ENCODE peak calls at places on chromosomes 6 and 20, in six cellular contexts. U, Q, B, Z, X and N are unnamed samples.

GRCh38 chr6:151004415-151005024 is 139.0 kb downstream of the MTHFD1L start:
- DNase-seq in U (no peak), Q (no peak), B (no peak), Z (peak; percentile 83), X (no peak), N (no peak)

GRCh38 chr6:22907085-22907484 is 337.7 kb downstream of the HDGFL1 start:
- DNase-seq in U (no peak), Q (no peak), B (no peak), Z (no peak), X (no peak), N (no peak)

GRCh38 chr6:35061102-35061615 is 80.0 kb downstream of the TCP11 start:
- DNase-seq in U (no peak), Q (peak; percentile 50), B (no peak), Z (no peak), X (no peak), N (no peak)

GRCh38 chr6:129183681-129184216 is 300.8 kb downstream of the LAMA2 start:
- DNase-seq in U (no peak), Q (no peak), B (no peak), Z (peak; percentile 14), X (no peak), N (no peak)

GRCh38 chr20:56273491-56273890 is 25.0 kb downstream of the MC3R start:
- DNase-seq in U (no peak), Q (no peak), B (no peak), Z (no peak), X (no peak), N (no peak)

GRCh38 chr6:105798057-105798456 is 288.1 kb upstream of the PRDM1 start:
- DNase-seq in U (peak; percentile 72), Q (no peak), B (no peak), Z (no peak), X (no peak), N (no peak)

GRCh38 chr6:20326422-20326728 is 75.3 kb upstream of the E2F3 start:
- DNase-seq in U (no peak), Q (no peak), B (no peak), Z (no peak), X (no peak), N (no peak)

GRCh38 chr6:31827286-31828079 is at the start of gene HSPA1B:
- DNase-seq in U (peak; percentile 100), Q (peak; percentile 97), B (peak; percentile 93), Z (peak; percentile 100), X (peak; percentile 100), N (peak; percentile 93)

GRCh38 chr20:46557231-46557956 is 6.9 kb upstream of the OCSTAMP start:
- DNase-seq in U (no peak), Q (no peak), B (no peak), Z (peak; percentile 32), X (no peak), N (no peak)

GRCh38 chr6:154512214-154512613 is 1.7 kb upstream of the CNKSR3 start:
- DNase-seq in U (no peak), Q (no peak), B (no peak), Z (no peak), X (no peak), N (no peak)

GRCh38 chr6:89997456-89998445 is 103.5 kb downstream of the GJA10 start:
- DNase-seq in U (no peak), Q (no peak), B (no peak), Z (no peak), X (no peak), N (no peak)

GRCh38 chr6:158835616-158836221 is 16.6 kb upstream of the EZR start:
- DNase-seq in U (peak; percentile 64), Q (peak; percentile 74), B (no peak), Z (no peak), X (no peak), N (peak; percentile 21)

DNA sequence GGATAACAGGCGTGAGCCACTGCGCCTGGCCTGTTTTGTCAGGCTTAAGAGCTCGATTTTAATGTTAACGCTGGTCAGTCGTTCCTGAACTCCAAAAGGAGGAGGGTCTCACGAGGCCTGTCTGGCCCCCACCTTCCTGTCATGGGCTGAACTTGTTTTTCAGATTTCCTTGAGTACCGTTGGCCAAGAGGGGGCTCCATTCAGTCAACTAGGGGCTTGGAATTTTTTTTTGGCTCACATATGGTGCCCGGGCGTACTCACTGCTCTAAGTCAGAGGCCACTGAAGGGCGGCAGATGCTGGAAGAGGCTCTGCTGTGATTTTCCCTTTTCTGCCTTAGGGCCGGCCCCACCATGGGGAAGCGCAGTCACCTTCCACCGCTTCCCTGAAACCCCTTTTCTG is 6.9 kb upstream of the BIRC7 start:
- DNase-seq in U (no peak), Q (no peak), B (no peak), Z (no peak), X (peak; percentile 65), N (no peak)
- TF ChIP-seq CTCF in U (no peak), Q (no peak), B (no peak), Z (no peak), X (peak; percentile 42), N (no peak)

DNA sequence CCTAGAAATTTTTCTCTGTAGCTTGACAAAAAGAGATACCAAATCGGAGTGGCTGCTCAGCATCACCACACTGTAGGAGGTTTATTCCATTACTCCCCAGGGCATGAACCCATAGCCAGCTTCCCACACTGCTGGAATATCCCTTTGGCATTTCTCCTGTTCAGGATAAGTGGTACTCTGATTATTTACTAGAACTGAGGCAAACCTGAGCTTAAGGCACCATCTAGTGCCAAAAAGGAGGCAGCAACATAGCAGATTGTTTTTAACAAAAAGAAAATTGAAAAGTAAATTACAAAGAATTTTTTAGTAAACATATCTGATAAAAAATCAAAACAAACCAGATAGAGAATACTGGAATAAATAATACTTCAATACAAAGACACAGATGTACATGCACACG is 181.7 kb downstream of the WDR27 start:
- DNase-seq in U (no peak), Q (no peak), B (no peak), Z (no peak), X (no peak), N (no peak)
- TF ChIP-seq CTCF in U (peak; percentile 51), Q (no peak), B (peak; percentile 53), Z (peak; percentile 45), X (peak; percentile 43), N (no peak)

GRCh38 chr20:3309226-3309625 is 70.2 kb upstream of the SLC4A11 start:
- DNase-seq in U (no peak), Q (no peak), B (no peak), Z (no peak), X (no peak), N (no peak)
- TF ChIP-seq CTCF in U (no peak), Q (no peak), B (no peak), Z (no peak), X (no peak), N (no peak)

DNA sequence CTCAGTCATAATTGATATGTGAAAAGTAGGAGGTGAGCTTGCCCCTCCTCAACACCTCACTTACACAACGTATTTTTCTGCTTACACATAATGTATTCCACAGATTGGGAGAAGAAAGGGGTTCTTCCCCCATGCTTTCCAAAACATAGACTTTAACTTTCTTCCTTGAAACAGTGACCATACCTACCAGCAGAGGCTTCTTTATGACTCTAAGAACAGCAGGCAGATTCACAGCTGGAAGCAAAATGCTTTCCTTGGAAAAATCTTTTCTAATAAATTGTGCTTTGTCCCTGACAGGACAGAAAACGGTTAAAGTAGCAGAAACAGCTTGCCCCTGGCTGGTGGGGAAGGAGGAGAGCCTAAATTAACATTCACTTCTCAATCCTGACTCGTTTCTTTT is 629.1 kb upstream of the IMPG1 start:
- DNase-seq in U (no peak), Q (no peak), B (no peak), Z (no peak), X (no peak), N (no peak)
- TF ChIP-seq CTCF in U (no peak), Q (no peak), B (no peak), Z (no peak), X (no peak), N (no peak)

GRCh38 chr20:35871311-35871771 is 83.0 kb downstream of the SCAND1 start:
- DNase-seq in U (peak; percentile 75), Q (no peak), B (no peak), Z (peak; percentile 51), X (no peak), N (no peak)
- TF ChIP-seq CTCF in U (no peak), Q (no peak), B (no peak), Z (no peak), X (no peak), N (no peak)

GRCh38 chr20:62702886-62703852 is 5.5 kb upstream of the NTSR1 start:
- DNase-seq in U (peak; percentile 83), Q (no peak), B (no peak), Z (peak; percentile 89), X (no peak), N (no peak)
- TF ChIP-seq CTCF in U (peak; percentile 33), Q (no peak), B (no peak), Z (peak; percentile 65), X (no peak), N (no peak)